ENCODE peak calls at places on chromosome X, in ten cellular contexts. B is naive thymus-derived CD4-positive, alpha-beta T cell; R is brain microvascular endothelial cell; Z is CD8-positive, alpha-beta T cell; J is pancreas; L is heart left ventricle; A is tibial nerve; P is aorta; N is bronchial epithelial cell; I is H9. H is an unnamed sample.
A peak's percentile ranks its signal among the peaks of the same experiment; 100 is the strongest.

GRCh38 chrX:20221902-20222301 is 44.8 kb downstream of the RPS6KA3 start:
- DNase-seq in B (no peak), R (no peak), Z (no peak), J (peak; percentile 16), L (no peak), A (no peak), P (no peak), N (no peak), I (no peak), H (no peak)

GRCh38 chrX:124346877-124347241 is 496 bp downstream of the SH2D1A start:
- DNase-seq in B (no peak), R (no peak), Z (no peak), J (no peak), L (no peak), A (no peak), P (no peak), N (no peak), I (no peak), H (no peak)

GRCh38 chrX:2548731-2549423 is 48.1 kb upstream of the DHRSX start:
- DNase-seq in B (no peak), R (no peak), Z (no peak), J (no peak), L (no peak), A (no peak), P (no peak), N (no peak), I (peak; percentile 55), H (no peak)

GRCh38 chrX:68599256-68600152 is 48.0 kb upstream of the STARD8 start:
- DNase-seq in B (no peak), R (peak; percentile 22), Z (no peak), J (no peak), L (no peak), A (no peak), P (no peak), N (no peak), I (no peak), H (no peak)

GRCh38 chrX:8864151-8864550 is 63.0 kb upstream of the FAM9A start:
- DNase-seq in B (no peak), R (no peak), Z (no peak), J (no peak), L (no peak), A (no peak), P (no peak), N (no peak), I (no peak), H (no peak)

GRCh38 chrX:8010105-8010504 is 82.9 kb upstream of the PNPLA4 start:
- DNase-seq in B (no peak), R (no peak), Z (no peak), J (no peak), L (no peak), A (no peak), P (no peak), N (no peak), I (no peak), H (no peak)

GRCh38 chrX:103688949-103689348 is 2.5 kb upstream of the MORF4L2 start:
- DNase-seq in B (peak; percentile 32), R (peak; percentile 5), Z (no peak), J (no peak), L (no peak), A (no peak), P (no peak), N (peak; percentile 39), I (no peak), H (peak; percentile 14)

GRCh38 chrX:55710701-55711100 is 6.8 kb upstream of the RRAGB start:
- DNase-seq in B (no peak), R (peak; percentile 24), Z (no peak), J (no peak), L (no peak), A (no peak), P (peak; percentile 62), N (peak; percentile 70), I (no peak), H (no peak)

GRCh38 chrX:47633671-47634590 is 4.2 kb upstream of the CFP start:
- DNase-seq in B (no peak), R (no peak), Z (no peak), J (no peak), L (no peak), A (no peak), P (no peak), N (no peak), I (no peak), H (no peak)

GRCh38 chrX:47638816-47639215 is 9.1 kb upstream of the CFP start:
- DNase-seq in B (no peak), R (no peak), Z (no peak), J (no peak), L (no peak), A (no peak), P (no peak), N (no peak), I (no peak), H (no peak)

GRCh38 chrX:47634871-47635575 is 5.3 kb upstream of the CFP start:
- DNase-seq in B (no peak), R (no peak), Z (no peak), J (no peak), L (no peak), A (no peak), P (no peak), N (no peak), I (no peak), H (no peak)

GRCh38 chrX:47632664-47633063 is 2.9 kb upstream of the CFP start:
- DNase-seq in B (no peak), R (no peak), Z (no peak), J (no peak), L (no peak), A (no peak), P (no peak), N (no peak), I (no peak), H (no peak)

GRCh38 chrX:47637546-47638195 is 7.9 kb upstream of the CFP start:
- DNase-seq in B (peak; percentile 34), R (no peak), Z (no peak), J (no peak), L (peak; percentile 33), A (no peak), P (peak; percentile 68), N (peak; percentile 63), I (peak; percentile 91), H (peak; percentile 65)
- H3K27me3 ChIP-seq in B (no peaks in the 10 kb centered on the region), R (no peaks in the 10 kb centered on the region), Z (no peaks in the 10 kb centered on the region), J (no peaks in the 10 kb centered on the region), L (no peaks in the 10 kb centered on the region), A (no peaks in the 10 kb centered on the region), P (no peaks in the 10 kb centered on the region), N (no peaks in the 10 kb centered on the region), I (no peaks in the 10 kb centered on the region), H (no peaks in the 10 kb centered on the region)

GRCh38 chrX:48852857-48853256 is 17.4 kb upstream of the PCSK1N start:
- DNase-seq in B (no peak), R (no peak), Z (no peak), J (no peak), L (no peak), A (no peak), P (no peak), N (no peak), I (no peak), H (no peak)

DNA sequence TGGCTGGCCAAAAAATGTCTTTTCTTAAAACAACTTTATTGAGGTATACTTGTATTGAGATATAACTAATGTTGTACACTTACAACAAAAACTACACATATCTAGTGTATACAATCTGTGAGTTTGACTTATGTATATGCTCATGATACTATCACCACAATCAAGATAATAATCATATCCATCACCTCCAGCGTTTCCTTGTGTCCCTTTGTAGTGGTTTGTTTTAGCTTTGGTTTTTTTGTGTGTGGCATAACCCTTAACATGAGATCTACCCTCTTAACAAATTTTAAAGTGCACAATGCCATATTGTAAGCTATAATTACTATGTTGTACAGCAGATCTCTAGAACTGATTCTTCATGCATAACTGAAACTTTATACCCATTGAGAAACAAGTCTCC is 13.4 kb upstream of the PCSK1N start:
- DNase-seq in B (peak; percentile 26), R (no peak), Z (no peak), J (no peak), L (no peak), A (no peak), P (no peak), N (no peak), I (no peak), H (no peak)
- H3K27me3 ChIP-seq in B (no peaks in the 10 kb centered on the region), R (no peaks in the 10 kb centered on the region), Z (no peaks in the 10 kb centered on the region), J (peaks cover 12% of the 10 kb centered on the region), L (no peaks in the 10 kb centered on the region), A (no peaks in the 10 kb centered on the region), P (no peaks in the 10 kb centered on the region), N (no peaks in the 10 kb centered on the region), I (no peaks in the 10 kb centered on the region), H (no peaks in the 10 kb centered on the region)

GRCh38 chrX:32871636-32872035 is 339.7 kb downstream of the DMD start:
- DNase-seq in B (no peak), R (no peak), Z (no peak), J (no peak), L (no peak), A (no peak), P (no peak), N (peak; percentile 86), I (no peak), H (no peak)

GRCh38 chrX:32873786-32874185 is 337.6 kb downstream of the DMD start:
- DNase-seq in B (no peak), R (no peak), Z (no peak), J (no peak), L (no peak), A (no peak), P (no peak), N (peak; percentile 67), I (no peak), H (no peak)

GRCh38 chrX:32874839-32875238 is 336.5 kb downstream of the DMD start:
- DNase-seq in B (no peak), R (no peak), Z (no peak), J (no peak), L (no peak), A (no peak), P (no peak), N (no peak), I (no peak), H (no peak)

GRCh38 chrX:32877592-32877991 is 333.8 kb downstream of the DMD start:
- DNase-seq in B (no peak), R (peak; percentile 61), Z (no peak), J (no peak), L (no peak), A (no peak), P (no peak), N (peak; percentile 95), I (no peak), H (no peak)
- H3K27me3 ChIP-seq in B (no peaks in the 10 kb centered on the region), R (no peaks in the 10 kb centered on the region), Z (no peaks in the 10 kb centered on the region), J (no peaks in the 10 kb centered on the region), L (no peaks in the 10 kb centered on the region), A (no peaks in the 10 kb centered on the region), P (no peaks in the 10 kb centered on the region), N (no peaks in the 10 kb centered on the region), I (no peaks in the 10 kb centered on the region), H (no peaks in the 10 kb centered on the region)

GRCh38 chrX:119999087-119999634 is 55.6 kb upstream of the NKAP start:
- DNase-seq in B (no peak), R (no peak), Z (no peak), J (no peak), L (no peak), A (no peak), P (no peak), N (no peak), I (peak; percentile 51), H (no peak)

GRCh38 chrX:119996069-119996468 is 52.5 kb upstream of the NKAP start:
- DNase-seq in B (no peak), R (no peak), Z (no peak), J (no peak), L (no peak), A (no peak), P (no peak), N (no peak), I (no peak), H (no peak)

GRCh38 chrX:120000490-120001246 is 57.1 kb upstream of the NKAP start:
- DNase-seq in B (no peak), R (no peak), Z (no peak), J (no peak), L (no peak), A (no peak), P (no peak), N (peak; percentile 53), I (peak; percentile 49), H (no peak)

GRCh38 chrX:119996600-119997524 is 53.3 kb upstream of the NKAP start:
- DNase-seq in B (no peak), R (no peak), Z (no peak), J (no peak), L (no peak), A (no peak), P (no peak), N (no peak), I (no peak), H (no peak)

DNA sequence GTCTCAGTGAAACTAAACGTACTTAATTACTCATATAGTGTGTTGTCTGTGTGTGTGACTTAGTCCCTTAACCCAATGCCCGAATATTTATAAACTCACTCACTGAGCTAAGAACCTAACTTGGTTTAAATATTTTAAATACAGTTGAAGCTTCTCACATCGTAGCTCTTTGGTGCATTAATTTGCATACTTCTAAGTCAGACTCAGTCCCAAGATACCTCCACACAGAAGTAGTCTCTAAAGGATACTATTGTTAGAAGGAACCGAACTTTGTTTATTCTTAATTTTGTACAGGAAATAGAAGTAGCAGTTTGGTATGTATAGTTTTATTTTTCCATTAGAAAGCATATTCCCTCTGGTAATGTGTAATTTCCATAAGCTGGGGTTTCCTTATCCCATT is 54.0 kb upstream of the NKAP start:
- DNase-seq in B (no peak), R (no peak), Z (no peak), J (no peak), L (no peak), A (no peak), P (no peak), N (no peak), I (no peak), H (no peak)
- H3K27me3 ChIP-seq in B (no peaks in the 10 kb centered on the region), R (peaks cover 26% of the 10 kb centered on the region), Z (peaks cover 53% of the 10 kb centered on the region), J (peaks cover 39% of the 10 kb centered on the region), L (peaks cover 69% of the 10 kb centered on the region), A (no peaks in the 10 kb centered on the region), P (no peaks in the 10 kb centered on the region), N (peaks cover 34% of the 10 kb centered on the region), I (peaks cover 78% of the 10 kb centered on the region), H (no peaks in the 10 kb centered on the region)